ENCODE peak calls at places on chromosomes 12 and 14, in eight cellular contexts. N is activated CD8-positive, alpha-beta memory T cell treated with anti-CD3 and anti-CD28 coated beads for 48 hours; Y is NCI-H2107; J is small intestine; F is MG63; O is astrocyte of the spinal cord; M is lower lobe of right lung; T is HFF-Myc. R is an unnamed sample.

GRCh38 chr12:26014085-26014484 is 55.6 kb downstream of the RASSF8 start:
- DNase-seq in N (no peak), Y (no peak), J (no peak), F (no peak), O (no peak), M (no peak), T (no peak), R (no peak)

GRCh38 chr12:108792361-108793292 is 61.3 kb upstream of the CORO1C start:
- DNase-seq in N (no peak), Y (no peak), J (no peak), F (no peak), O (no peak), M (no peak), T (no peak), R (no peak)

GRCh38 chr14:25150934-25151790 is 101.2 kb upstream of the STXBP6 start:
- DNase-seq in N (no peak), Y (peak; percentile 41), J (peak; percentile 56), F (no peak), O (peak; percentile 52), M (no peak), T (peak; percentile 46), R (peak; percentile 10)

GRCh38 chr12:71125949-71126348 is 31.9 kb downstream of the TSPAN8 start:
- DNase-seq in N (no peak), Y (no peak), J (no peak), F (no peak), O (no peak), M (no peak), T (no peak), R (no peak)

GRCh38 chr12:97800561-97800960 is 338.0 kb downstream of the RMST start:
- DNase-seq in N (no peak), Y (no peak), J (no peak), F (no peak), O (no peak), M (no peak), T (no peak), R (no peak)

GRCh38 chr14:94974893-94975292 is 182.4 kb downstream of the DICER1 start:
- DNase-seq in N (no peak), Y (no peak), J (peak; percentile 71), F (no peak), O (no peak), M (no peak), T (no peak), R (no peak)

GRCh38 chr12:48988030-48988649 is 10.0 kb downstream of the WNT1 start:
- DNase-seq in N (no peak), Y (no peak), J (peak; percentile 53), F (peak; percentile 56), O (no peak), M (peak; percentile 78), T (no peak), R (no peak)

GRCh38 chr14:97177016-97177415 is 379.8 kb downstream of the VRK1 start:
- DNase-seq in N (no peak), Y (peak; percentile 9), J (peak; percentile 21), F (no peak), O (no peak), M (no peak), T (no peak), R (peak; percentile 61)

GRCh38 chr14:24986206-24986893 is 63.6 kb downstream of the STXBP6 start:
- DNase-seq in N (no peak), Y (no peak), J (no peak), F (no peak), O (peak; percentile 22), M (no peak), T (no peak), R (no peak)

GRCh38 chr14:79967001-79967400 is 244.3 kb downstream of the DIO2 start:
- DNase-seq in N (no peak), Y (no peak), J (no peak), F (no peak), O (peak; percentile 13), M (no peak), T (peak; percentile 2), R (no peak)

GRCh38 chr12:63064080-63064479 is 86.9 kb downstream of the AVPR1A start:
- DNase-seq in N (no peak), Y (no peak), J (no peak), F (no peak), O (peak; percentile 24), M (no peak), T (no peak), R (no peak)

GRCh38 chr14:52268191-52269061 is 928 bp downstream of the PTGDR start:
- DNase-seq in N (no peak), Y (no peak), J (no peak), F (peak; percentile 17), O (peak; percentile 34), M (no peak), T (no peak), R (no peak)